ENCODE peak calls at places on chromosomes 7 and 10, in four cellular contexts. W is hypothalamus, R is cardiac muscle cell, Q is coronary artery. J is an unnamed sample.

GRCh38 chr7:133252506-133252857 is 396 bp upstream of the EXOC4 start:
- DNase-seq in R (no peak), W (no peak), Q (no peak), J (no peak)

GRCh38 chr7:82359426-82359825 is 84.2 kb downstream of the CACNA2D1 start:
- DNase-seq in R (no peak), Q (no peak), W (no peak), J (no peak)

GRCh38 chr10:122657255-122657654 is 42.4 kb downstream of the C10orf120 start:
- DNase-seq in Q (no peak), R (no peak), W (no peak), J (no peak)

GRCh38 chr7:104033837-104034236 is 44.4 kb upstream of the RELN start:
- DNase-seq in R (no peak), W (no peak), Q (no peak), J (no peak)

GRCh38 chr7:131013716-131014115 is 279.7 kb upstream of the KLF14 start:
- DNase-seq in W (no peak), R (no peak), Q (no peak), J (no peak)

GRCh38 chr7:2849941-2850766 is 6.0 kb upstream of the GNA12 start:
- DNase-seq in Q (no peak), W (no peak), R (no peak), J (no peak)

GRCh38 chr10:69452676-69453415 is 1.6 kb downstream of the TSPAN15 start:
- DNase-seq in R (no peak), Q (no peak), W (no peak), J (no peak)

GRCh38 chr7:100545636-100546128 is 6.7 kb downstream of the AGFG2 start:
- DNase-seq in W (no peak), R (peak), Q (peak), J (no peak)

GRCh38 chr7:118152149-118152548 is 31.8 kb upstream of the LSM8 start:
- DNase-seq in R (no peak), Q (no peak), W (no peak), J (no peak)

GRCh38 chr10:128064615-128065580 is 61.3 kb downstream of the MKI67 start:
- DNase-seq in R (no peak), Q (peak), W (no peak), J (no peak)

GRCh38 chr10:42850931-42851330 is 68.3 kb downstream of the BMS1 start:
- DNase-seq in R (no peak), Q (no peak), W (no peak), J (no peak)

GRCh38 chr7:22814261-22815208 is 8.1 kb downstream of the TOMM7 start:
- DNase-seq in Q (no peak), W (no peak), R (no peak), J (no peak)

GRCh38 chr10:19828278-19829049 is 12.2 kb downstream of the PLXDC2 start:
- DNase-seq in W (no peak), R (no peak), Q (no peak), J (no peak)

GRCh38 chr7:130865408-130866236 is 131.6 kb upstream of the KLF14 start:
- DNase-seq in R (peak), W (no peak), Q (no peak), J (peak)

GRCh38 chr7:7869036-7869435 is 99.6 kb upstream of the GLCCI1 start:
- DNase-seq in Q (no peak), W (no peak), R (no peak), J (no peak)

GRCh38 chr7:116399808-116400207 is 99.7 kb upstream of the CAV2 start:
- DNase-seq in W (no peak), R (no peak), Q (no peak), J (no peak)

GRCh38 chr7:157808042-157808441 is 471.2 kb downstream of the DNAJB6 start:
- DNase-seq in R (no peak), W (no peak), Q (no peak), J (no peak)

GRCh38 chr7:2480071-2480410 is 3.8 kb upstream of the GRIFIN start:
- DNase-seq in Q (no peak), W (no peak), R (no peak), J (no peak)

GRCh38 chr7:30351274-30351673 is 66.9 kb downstream of the ZNRF2 start:
- DNase-seq in Q (no peak), W (no peak), R (no peak), J (no peak)

GRCh38 chr10:69453759-69454158 is 2.5 kb downstream of the TSPAN15 start:
- DNase-seq in R (no peak), W (no peak), Q (no peak), J (no peak)

GRCh38 chr7:44497151-44498013 is 6.9 kb upstream of the NUDCD3 start:
- DNase-seq in W (no peak), Q (no peak), R (no peak), J (no peak)

GRCh38 chr10:112271982-112272381 is 11.2 kb upstream of the TECTB start:
- DNase-seq in Q (no peak), R (no peak), W (no peak), J (no peak)

GRCh38 chr10:4725917-4726606 is 99.9 kb upstream of the AKR1E2 start:
- DNase-seq in Q (no peak), W (no peak), R (no peak), J (no peak)

GRCh38 chr7:75054744-75055527 is 18.7 kb downstream of the RCC1L start:
- DNase-seq in W (peak), R (no peak), Q (no peak), J (no peak)

GRCh38 chr10:13816195-13816926 is 229.6 kb downstream of the PRPF18 start:
- DNase-seq in Q (no peak), R (no peak), W (no peak), J (no peak)

GRCh38 chr10:130300608-130301025 is 164.4 kb downstream of the GLRX3 start:
- DNase-seq in W (no peak), Q (no peak), R (no peak), J (no peak)

GRCh38 chr7:133668296-133669060 is 415.6 kb downstream of the EXOC4 start:
- DNase-seq in R (no peak), Q (no peak), W (no peak), J (no peak)

GRCh38 chr7:154672659-154673415 is 330.1 kb downstream of the PAXIP1 start:
- DNase-seq in W (no peak), Q (no peak), R (no peak), J (no peak)

GRCh38 chr10:6625428-6625827 is 45.4 kb upstream of the PRKCQ start:
- DNase-seq in W (no peak), Q (no peak), R (no peak), J (no peak)

GRCh38 chr10:125112697-125113494 is 47.5 kb downstream of the CTBP2 start:
- DNase-seq in R (peak), W (no peak), Q (no peak), J (no peak)

GRCh38 chr7:50696810-50697582 is 85.7 kb downstream of the GRB10 start:
- DNase-seq in Q (no peak), W (no peak), R (no peak), J (no peak)

GRCh38 chr7:165661-166369 is 26.6 kb upstream of the FAM20C start:
- DNase-seq in W (no peak), R (peak), Q (no peak), J (no peak)

GRCh38 chr7:98628418-98628817 is 11.3 kb downstream of the NPTX2 start:
- DNase-seq in Q (no peak), W (no peak), R (no peak), J (no peak)